ENCODE peak calls at places on chromosomes 13 and 19, in four cellular contexts. H is tibial artery, F is left lung, W is OCI-LY7. Q is an unnamed sample.

GRCh38 chr19:11244846-11245589 is 5.6 kb downstream of the ANGPTL8 start:
- DNase-seq in H (no peak), F (no peak), W (no peak), Q (no peak)

GRCh38 chr13:49967456-49967855 is 29.4 kb upstream of the TRIM13 start:
- DNase-seq in H (no peak), F (no peak), W (no peak), Q (no peak)

GRCh38 chr13:26623125-26623524 is 65.6 kb downstream of the WASF3 start:
- DNase-seq in F (no peak), H (no peak), W (no peak), Q (no peak)

GRCh38 chr13:72435251-72435650 is 292.2 kb downstream of the MZT1 start:
- DNase-seq in F (no peak), W (no peak), H (no peak), Q (no peak)

GRCh38 chr13:88456155-88456554 is 785.0 kb downstream of the SLITRK5 start:
- DNase-seq in F (no peak), H (no peak), W (no peak), Q (no peak)

GRCh38 chr13:38686635-38687245 is at the start of gene FREM2:
- DNase-seq in F (peak), H (no peak), W (no peak), Q (peak)

GRCh38 chr13:33838567-33839131 is 20.7 kb downstream of the RFC3 start:
- DNase-seq in H (no peak), F (no peak), W (no peak), Q (no peak)

GRCh38 chr13:112905990-112906641 is 62.9 kb upstream of the MCF2L start:
- DNase-seq in H (no peak), W (no peak), F (no peak), Q (no peak)

GRCh38 chr19:35790981-35791813 is 15.8 kb downstream of the ARHGAP33 start:
- DNase-seq in W (peak), H (no peak), F (no peak), Q (no peak)

GRCh38 chr13:46032341-46032740 is 20.2 kb downstream of the ZC3H13 start:
- DNase-seq in W (no peak), H (no peak), F (no peak), Q (no peak)

GRCh38 chr13:111219306-111219705 is 101.1 kb upstream of the TEX29 start:
- DNase-seq in W (no peak), F (no peak), H (peak), Q (no peak)

GRCh38 chr19:12075538-12076139 is 11.1 kb downstream of the ZNF844 start:
- DNase-seq in H (no peak), W (no peak), F (no peak), Q (no peak)

GRCh38 chr19:49873149-49873521 is 4.0 kb downstream of the AKT1S1 start:
- DNase-seq in H (no peak), W (no peak), F (no peak), Q (no peak)
- H3K4me3 ChIP-seq in H (no peak), W (no peak), F (no peak), Q (no peak)

GRCh38 chr19:5271145-5271544 is 69.5 kb downstream of the PTPRS start:
- DNase-seq in H (no peak), F (no peak), W (no peak), Q (no peak)
- TF ChIP-seq CTCF in H (no peak), F (no peak), W (peak), Q (no peak)

GRCh38 chr13:109781384-109782065 is 4.9 kb downstream of the IRS2 start:
- DNase-seq in F (no peak), H (no peak), W (no peak), Q (no peak)

GRCh38 chr13:109779876-109780516 is 6.4 kb downstream of the IRS2 start:
- DNase-seq in F (no peak), H (no peak), W (no peak), Q (no peak)

GRCh38 chr13:109778102-109778542 is 8.3 kb downstream of the IRS2 start:
- DNase-seq in W (no peak), H (no peak), F (no peak), Q (no peak)

GRCh38 chr13:109780880-109781383 is 5.5 kb downstream of the IRS2 start:
- DNase-seq in F (no peak), H (no peak), W (no peak), Q (no peak)

GRCh38 chr13:109779074-109779473 is 7.3 kb downstream of the IRS2 start:
- DNase-seq in H (no peak), W (peak), F (no peak), Q (no peak)
- H3K4me3 ChIP-seq in H (peak), W (no peak), F (no peak), Q (peak)

DNA sequence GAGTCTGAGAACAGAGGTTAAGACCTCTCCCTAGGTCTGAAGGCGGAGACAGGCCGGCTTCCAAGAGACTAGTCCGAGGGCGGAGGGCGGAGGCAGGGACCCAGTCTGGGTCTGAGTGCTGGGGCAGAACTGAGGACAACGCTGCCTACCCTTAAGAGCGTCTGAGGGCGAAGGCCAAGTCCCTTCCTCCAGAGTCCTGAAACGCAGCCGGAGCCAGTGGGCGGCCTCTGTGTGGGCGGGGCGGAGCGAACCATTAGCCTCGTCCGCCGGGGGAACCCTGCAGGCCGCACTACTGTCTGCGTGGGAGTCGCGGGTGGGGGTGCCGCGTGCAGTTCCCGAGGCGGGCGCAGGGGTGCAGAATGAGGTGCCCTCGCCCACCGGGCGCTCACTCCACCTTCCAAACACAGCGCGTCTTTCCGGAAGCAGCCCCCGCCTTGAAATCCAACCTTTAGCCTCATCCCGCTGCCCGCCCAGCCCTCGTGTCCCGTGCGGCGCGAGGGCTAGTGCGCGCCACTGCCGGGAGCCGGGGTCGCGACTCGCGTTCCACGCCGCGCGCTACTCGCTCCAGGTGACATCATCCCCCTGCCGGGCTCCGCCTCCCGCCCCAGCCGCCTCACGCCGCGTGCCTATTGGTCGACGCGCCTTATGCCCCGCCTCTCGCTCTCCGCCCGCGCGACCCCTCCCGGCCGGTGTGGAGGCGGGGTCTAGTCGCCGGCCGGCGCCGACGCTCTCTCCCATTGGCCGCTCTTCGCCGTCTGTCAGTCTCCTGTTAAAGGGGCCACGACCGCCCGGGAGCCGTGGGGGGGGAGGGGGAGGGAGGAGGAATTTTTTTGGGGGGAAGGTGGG is at the start of gene C19orf73:
- DNase-seq in H (peak), W (peak), F (peak), Q (peak)
- TF ChIP-seq CTCF in H (peak), W (peak), F (peak), Q (no peak)

Q was measured in RWPE2.